ENCODE peak calls at places on chromosome 22, in four cellular contexts. One of them, this sample, is unnamed.

GRCh38 chr22:37501610-37502341 is 15.6 kb upstream of the MFNG start:
- DNase-seq in right atrium auricular region: peak
- DNase-seq in heart left ventricle: peak
- DNase-seq in H1: no peak
- DNase-seq in this sample: no peak

GRCh38 chr22:31092161-31092560 is 11.0 kb downstream of the SMTN start:
- DNase-seq in right atrium auricular region: no peak
- DNase-seq in heart left ventricle: no peak
- DNase-seq in H1: no peak
- DNase-seq in this sample: no peak

GRCh38 chr22:17366830-17367229 is 2.4 kb upstream of the CECR2 start:
- DNase-seq in right atrium auricular region: no peak
- DNase-seq in heart left ventricle: peak
- DNase-seq in H1: no peak
- DNase-seq in this sample: peak

GRCh38 chr22:35313311-35314121 is 13.8 kb downstream of the TOM1 start:
- DNase-seq in right atrium auricular region: no peak
- DNase-seq in heart left ventricle: peak
- DNase-seq in H1: no peak
- DNase-seq in this sample: no peak

GRCh38 chr22:29129644-29130201 is 56.9 kb downstream of the KREMEN1 start:
- DNase-seq in right atrium auricular region: peak
- DNase-seq in heart left ventricle: peak
- DNase-seq in H1: no peak
- DNase-seq in this sample: no peak

GRCh38 chr22:23501708-23502107 is 78.4 kb downstream of the IGLL1 start:
- DNase-seq in right atrium auricular region: no peak
- DNase-seq in heart left ventricle: no peak
- DNase-seq in H1: no peak
- DNase-seq in this sample: no peak

GRCh38 chr22:46583571-46583970 is 36.6 kb upstream of the GRAMD4 start:
- DNase-seq in right atrium auricular region: no peak
- DNase-seq in heart left ventricle: no peak
- DNase-seq in H1: no peak
- DNase-seq in this sample: no peak

GRCh38 chr22:26887456-26887855 is 230.1 kb downstream of the MIAT start:
- DNase-seq in right atrium auricular region: no peak
- DNase-seq in heart left ventricle: no peak
- DNase-seq in H1: no peak
- DNase-seq in this sample: no peak

GRCh38 chr22:29480512-29481264 is 670 bp downstream of the NEFH start:
- DNase-seq in right atrium auricular region: no peak
- DNase-seq in heart left ventricle: no peak
- DNase-seq in H1: no peak
- DNase-seq in this sample: peak

GRCh38 chr22:30392661-30393321 is 4.0 kb upstream of the SEC14L2 start:
- DNase-seq in right atrium auricular region: no peak
- DNase-seq in heart left ventricle: no peak
- DNase-seq in H1: no peak
- DNase-seq in this sample: peak

GRCh38 chr22:31852691-31853370 is 91.5 kb upstream of the YWHAH start:
- DNase-seq in right atrium auricular region: no peak
- DNase-seq in heart left ventricle: no peak
- DNase-seq in H1: no peak
- DNase-seq in this sample: peak

DNA sequence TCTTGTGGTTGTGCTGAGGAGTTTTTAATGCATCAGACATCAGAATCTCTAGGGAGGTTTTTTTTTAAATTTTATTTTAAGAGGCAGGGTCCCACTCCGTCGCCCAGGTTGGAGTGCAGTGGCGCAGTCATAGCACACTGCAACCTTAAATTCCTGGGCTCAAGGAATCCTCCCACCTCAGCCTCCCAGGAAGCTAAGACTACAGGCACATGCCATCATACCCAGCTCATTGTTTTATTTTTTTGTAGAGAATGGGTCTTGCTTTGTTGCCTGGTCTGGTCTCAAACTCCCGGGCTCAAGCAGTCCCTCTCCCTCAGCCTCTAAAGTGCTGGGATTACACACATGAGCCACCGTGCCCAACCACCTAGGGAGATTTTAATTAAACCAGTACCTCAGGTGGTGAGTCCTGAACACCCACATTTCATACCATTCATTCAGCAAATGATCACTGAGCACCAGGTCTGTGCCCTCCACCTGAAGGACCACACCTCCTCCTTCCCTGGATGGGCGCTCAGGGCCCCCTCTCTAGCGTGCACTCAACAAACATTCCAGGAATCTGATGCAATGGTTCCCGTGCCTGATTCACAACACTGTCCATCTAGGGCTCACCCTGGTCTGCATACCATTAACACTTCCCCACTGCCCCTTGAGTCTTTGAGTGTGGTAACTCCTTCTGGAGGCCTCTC is 9.5 kb upstream of the MYH9 start:
- DNase-seq in right atrium auricular region: no peak
- DNase-seq in heart left ventricle: no peak
- DNase-seq in H1: no peak
- DNase-seq in this sample: no peak
- H3K27ac ChIP-seq in right atrium auricular region: no peak
- H3K27ac ChIP-seq in heart left ventricle: no peak
- H3K27ac ChIP-seq in H1: no peak
- H3K27ac ChIP-seq in this sample: no peak

GRCh38 chr22:19961201-19961580 is 19.6 kb upstream of the TXNRD2 start:
- DNase-seq in right atrium auricular region: no peak
- DNase-seq in heart left ventricle: no peak
- DNase-seq in H1: no peak
- DNase-seq in this sample: no peak

GRCh38 chr22:19959043-19959586 is 17.5 kb upstream of the TXNRD2 start:
- DNase-seq in right atrium auricular region: peak
- DNase-seq in heart left ventricle: peak
- DNase-seq in H1: peak
- DNase-seq in this sample: no peak

GRCh38 chr22:19958083-19959042 is 16.7 kb upstream of the TXNRD2 start:
- DNase-seq in right atrium auricular region: no peak
- DNase-seq in heart left ventricle: no peak
- DNase-seq in H1: no peak
- DNase-seq in this sample: no peak

GRCh38 chr22:19960491-19961200 is 19.0 kb upstream of the TXNRD2 start:
- DNase-seq in right atrium auricular region: no peak
- DNase-seq in heart left ventricle: no peak
- DNase-seq in H1: no peak
- DNase-seq in this sample: no peak

GRCh38 chr22:19959587-19960490 is 18.2 kb upstream of the TXNRD2 start:
- DNase-seq in right atrium auricular region: no peak
- DNase-seq in heart left ventricle: no peak
- DNase-seq in H1: no peak
- DNase-seq in this sample: no peak
- H3K27ac ChIP-seq in right atrium auricular region: peak
- H3K27ac ChIP-seq in heart left ventricle: peak
- H3K27ac ChIP-seq in H1: peak
- H3K27ac ChIP-seq in this sample: no peak

DNA sequence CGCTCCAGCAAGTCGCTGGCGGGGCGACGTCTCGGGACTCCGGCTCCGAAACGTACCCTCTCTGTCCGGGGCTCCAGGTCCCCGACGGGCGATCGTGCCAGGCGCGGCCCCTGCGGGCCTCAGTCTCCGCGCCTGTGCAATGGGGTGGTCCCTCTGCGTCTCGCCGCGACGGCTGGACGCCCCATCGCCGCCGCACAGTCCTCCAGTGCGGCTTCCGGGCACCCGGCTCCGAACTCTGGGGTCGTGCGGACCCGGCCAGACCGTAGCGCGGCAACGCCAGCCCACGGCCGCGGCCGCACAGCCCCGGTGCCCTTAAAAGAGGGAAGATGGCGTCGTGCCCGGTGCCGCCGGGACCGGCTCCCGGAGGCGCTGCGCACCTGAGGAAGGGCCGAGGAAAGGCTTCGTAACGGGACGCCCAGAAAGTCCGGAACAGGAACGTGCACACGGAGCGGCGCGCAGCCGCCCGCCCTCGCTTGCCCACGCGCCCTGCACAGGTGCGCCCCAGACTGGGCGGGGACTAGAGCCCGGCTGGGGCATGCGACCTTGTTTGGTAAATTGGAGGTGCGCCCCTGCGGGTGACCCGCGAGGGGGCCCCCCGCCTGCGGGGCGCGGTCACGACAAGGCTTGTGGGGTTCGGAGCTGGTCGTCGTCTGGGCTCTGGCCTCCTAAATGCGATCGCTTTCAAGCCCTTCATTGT is 525 bp downstream of the BIK start:
- DNase-seq in right atrium auricular region: no peak
- DNase-seq in heart left ventricle: no peak
- DNase-seq in H1: no peak
- DNase-seq in this sample: no peak
- H3K27ac ChIP-seq in right atrium auricular region: no peak
- H3K27ac ChIP-seq in heart left ventricle: no peak
- H3K27ac ChIP-seq in H1: no peak
- H3K27ac ChIP-seq in this sample: no peak

DNA sequence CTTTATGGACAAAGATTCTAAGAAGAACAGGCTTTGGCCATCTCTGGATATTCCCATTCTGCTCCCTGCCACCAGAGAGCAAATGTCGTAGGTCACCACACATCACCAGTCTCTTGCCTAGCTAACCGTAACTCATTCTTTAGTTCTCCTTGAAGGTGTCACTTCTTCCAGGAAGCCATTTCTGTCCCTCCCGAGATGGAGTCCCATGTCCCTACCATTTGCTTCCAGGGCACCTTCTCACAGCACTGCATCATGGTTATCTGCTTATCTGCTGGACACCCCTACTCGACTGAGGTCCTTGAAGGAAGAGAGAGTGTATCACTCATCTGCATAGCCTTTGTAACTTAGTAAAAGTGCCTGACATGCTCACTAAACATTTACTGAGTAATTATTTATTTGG is 47.6 kb downstream of the FAM83F start:
- DNase-seq in right atrium auricular region: no peak
- DNase-seq in heart left ventricle: no peak
- DNase-seq in H1: no peak
- DNase-seq in this sample: no peak
- H3K27ac ChIP-seq in right atrium auricular region: no peak
- H3K27ac ChIP-seq in heart left ventricle: no peak
- H3K27ac ChIP-seq in H1: no peak
- H3K27ac ChIP-seq in this sample: no peak

GRCh38 chr22:45533731-45534130 is 31.0 kb downstream of the FBLN1 start:
- DNase-seq in right atrium auricular region: no peak
- DNase-seq in heart left ventricle: no peak
- DNase-seq in H1: no peak
- DNase-seq in this sample: no peak

GRCh38 chr22:45531944-45532631 is 29.4 kb downstream of the FBLN1 start:
- DNase-seq in right atrium auricular region: no peak
- DNase-seq in heart left ventricle: no peak
- DNase-seq in H1: no peak
- DNase-seq in this sample: no peak

GRCh38 chr22:45529097-45529496 is 26.4 kb downstream of the FBLN1 start:
- DNase-seq in right atrium auricular region: no peak
- DNase-seq in heart left ventricle: no peak
- DNase-seq in H1: no peak
- DNase-seq in this sample: no peak

GRCh38 chr22:45529966-45530575 is 27.4 kb downstream of the FBLN1 start:
- DNase-seq in right atrium auricular region: no peak
- DNase-seq in heart left ventricle: no peak
- DNase-seq in H1: no peak
- DNase-seq in this sample: no peak

GRCh38 chr22:45531441-45531840 is 28.8 kb downstream of the FBLN1 start:
- DNase-seq in right atrium auricular region: no peak
- DNase-seq in heart left ventricle: no peak
- DNase-seq in H1: no peak
- DNase-seq in this sample: no peak
- H3K27ac ChIP-seq in right atrium auricular region: no peak
- H3K27ac ChIP-seq in heart left ventricle: no peak
- H3K27ac ChIP-seq in H1: no peak
- H3K27ac ChIP-seq in this sample: no peak

GRCh38 chr22:49789289-49790141 is 38.2 kb downstream of the BRD1 start:
- DNase-seq in right atrium auricular region: peak
- DNase-seq in heart left ventricle: peak
- DNase-seq in H1: no peak
- DNase-seq in this sample: no peak
- H3K27ac ChIP-seq in right atrium auricular region: peak
- H3K27ac ChIP-seq in heart left ventricle: peak
- H3K27ac ChIP-seq in H1: no peak
- H3K27ac ChIP-seq in this sample: no peak

DNA sequence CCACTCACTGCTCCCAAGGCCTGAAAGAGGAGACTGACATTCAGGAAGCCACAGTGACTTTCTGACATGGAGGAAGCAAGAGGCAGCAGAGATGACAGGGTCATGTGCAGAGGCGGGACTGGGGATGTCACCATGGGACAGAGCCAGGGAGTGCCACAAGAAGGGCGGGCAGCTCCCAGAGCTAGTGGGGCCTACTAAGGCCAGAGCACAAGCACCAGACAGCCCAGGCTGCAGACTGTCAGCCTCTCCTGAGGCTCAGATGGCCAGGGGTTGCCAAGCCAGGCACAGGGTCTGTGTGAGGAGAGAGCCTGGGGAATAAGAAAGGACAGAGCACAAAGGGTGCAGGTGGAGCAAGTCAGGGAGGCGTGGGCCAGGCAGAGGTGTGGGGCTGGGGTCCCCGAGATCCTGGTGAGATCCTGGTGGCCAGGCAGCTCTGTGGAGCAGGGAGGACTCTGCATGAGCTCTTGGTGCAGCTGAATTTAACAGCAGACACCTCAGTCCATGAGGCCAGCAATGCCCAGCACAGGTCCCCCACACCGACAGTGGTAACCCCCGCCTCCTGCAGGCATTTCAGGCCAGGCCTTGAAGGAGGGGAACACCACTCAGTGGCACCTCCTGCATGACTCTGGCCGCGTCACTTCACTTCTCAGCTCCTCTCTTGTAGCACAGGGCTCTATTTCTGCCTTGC is 52.3 kb downstream of the SGSM3 start:
- DNase-seq in right atrium auricular region: no peak
- DNase-seq in heart left ventricle: no peak
- DNase-seq in H1: no peak
- DNase-seq in this sample: no peak
- H3K27ac ChIP-seq in right atrium auricular region: no peak
- H3K27ac ChIP-seq in heart left ventricle: no peak
- H3K27ac ChIP-seq in H1: no peak
- H3K27ac ChIP-seq in this sample: no peak

GRCh38 chr22:39039306-39040126 is 1.1 kb upstream of the APOBEC3F start:
- DNase-seq in right atrium auricular region: no peak
- DNase-seq in heart left ventricle: no peak
- DNase-seq in H1: no peak
- DNase-seq in this sample: no peak
- H3K27ac ChIP-seq in right atrium auricular region: peak
- H3K27ac ChIP-seq in heart left ventricle: no peak
- H3K27ac ChIP-seq in H1: no peak
- H3K27ac ChIP-seq in this sample: no peak